ENCODE peak calls at places on chromosomes 3 and 15, in ten cellular contexts. H is neuronal stem cell; T is right lobe of liver; J is hepatocyte; V is thoracic aorta; C is stomach; Z is IMR-90; X is spleen; I is ovary; A is effector memory CD4-positive, alpha-beta T cell. B is an unnamed sample. For H3K4me1, the result is how much of the 10 kb centered on the place peaks cover.

GRCh38 chr15:33322091-33322490 is 11.3 kb downstream of the RYR3 start:
- DNase-seq in I (no peak), A (no peak), Z (no peak), H (no peak), V (no peak), J (no peak), T (no peak), C (no peak), X (no peak), B (no peak)

GRCh38 chr3:129025108-129025507 is 24.0 kb downstream of the EFCC1 start:
- DNase-seq in J (no peak), H (no peak), C (no peak), T (no peak), V (no peak), I (no peak), Z (no peak), A (no peak), X (peak), B (peak)

GRCh38 chr3:65732060-65732933 is 306.4 kb downstream of the MAGI1 start:
- DNase-seq in J (peak), V (no peak), Z (peak), T (no peak), H (peak), I (no peak), A (no peak), C (no peak), X (no peak), B (no peak)

GRCh38 chr3:14170569-14171159 is 7.7 kb downstream of the XPC start:
- DNase-seq in V (no peak), I (no peak), X (no peak), H (no peak), C (no peak), Z (peak), J (no peak), T (no peak), A (no peak), B (no peak)

GRCh38 chr3:10116138-10116460 is 624 bp downstream of the BRK1 start:
- DNase-seq in X (no peak), A (no peak), Z (peak), T (no peak), V (no peak), C (no peak), I (no peak), J (peak), H (no peak), B (no peak)

GRCh38 chr3:10772230-10773161 is 43.5 kb upstream of the SLC6A11 start:
- DNase-seq in V (no peak), J (no peak), H (no peak), A (no peak), X (peak), I (no peak), T (no peak), Z (no peak), C (no peak), B (no peak)

GRCh38 chr3:113441051-113441770 is at the start of gene CFAP44:
- DNase-seq in I (peak), X (peak), T (peak), H (peak), J (peak), Z (peak), V (no peak), A (no peak), C (peak), B (peak)

GRCh38 chr3:115161866-115162265 is 14.8 kb upstream of the ZBTB20 start:
- DNase-seq in X (no peak), C (no peak), Z (no peak), T (no peak), V (no peak), I (no peak), H (no peak), J (no peak), A (no peak), B (no peak)

GRCh38 chr15:77749998-77750540 is 117.4 kb upstream of the LINGO1 start:
- DNase-seq in T (no peak), X (no peak), J (no peak), I (no peak), V (no peak), Z (no peak), H (no peak), A (no peak), C (no peak), B (no peak)
- H3K4me1 ChIP-seq in T (under half), X (under half), J (under half), I (under half), V (under half), Z (under half), H (under half), A (under half), C (under half), B (under half)

GRCh38 chr15:57384816-57385215 is 8.5 kb downstream of the CGNL1 start:
- DNase-seq in V (no peak), I (no peak), H (no peak), T (no peak), X (no peak), A (no peak), C (no peak), J (no peak), Z (peak), B (no peak)
- H3K4me1 ChIP-seq in V (under half), I (under half), H (under half), T (under half), X (under half), A (under half), C (half or more), J (under half), Z (under half), B (under half)

GRCh38 chr15:79969175-79969574 is 1.8 kb downstream of the BCL2A1 start:
- DNase-seq in H (no peak), A (no peak), I (no peak), C (no peak), J (no peak), T (no peak), X (no peak), V (no peak), Z (no peak), B (no peak)
- H3K4me1 ChIP-seq in H (under half), A (under half), I (under half), C (under half), J (under half), T (under half), X (half or more), V (under half), Z (under half), B (under half)

GRCh38 chr15:83695246-83695645 is 41.3 kb downstream of the ADAMTSL3 start:
- DNase-seq in V (no peak), X (no peak), T (no peak), C (no peak), H (no peak), Z (peak), A (no peak), I (no peak), J (no peak), B (no peak)
- H3K4me1 ChIP-seq in V (under half), X (under half), T (under half), C (under half), H (under half), Z (under half), A (under half), I (under half), J (under half), B (under half)

DNA sequence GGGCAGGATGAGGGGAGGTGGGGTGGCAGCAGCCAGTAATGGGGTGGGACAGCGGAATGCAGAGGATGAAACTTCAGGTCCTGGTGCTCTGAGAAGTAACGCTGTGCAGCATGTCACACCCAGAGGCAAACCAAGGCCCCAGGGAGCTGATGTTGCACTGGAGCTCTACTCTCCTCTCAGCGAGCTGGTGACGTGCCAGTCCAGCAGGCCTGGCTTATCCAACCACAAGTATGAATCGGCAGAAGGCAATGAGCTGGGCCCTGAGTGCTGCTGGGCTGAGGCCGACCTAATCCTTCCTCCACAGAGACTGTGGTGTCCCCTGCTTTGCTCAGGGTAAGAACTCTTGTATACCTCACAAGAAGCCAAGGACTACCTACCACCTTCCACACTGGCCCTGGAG is 30.5 kb downstream of the CD86 start:
- DNase-seq in V (no peak), T (no peak), Z (no peak), I (no peak), X (no peak), C (no peak), J (no peak), A (no peak), H (no peak), B (no peak)
- H3K4me1 ChIP-seq in V (under half), T (under half), Z (under half), I (under half), X (under half), C (under half), J (under half), A (under half), H (under half), B (under half)

DNA sequence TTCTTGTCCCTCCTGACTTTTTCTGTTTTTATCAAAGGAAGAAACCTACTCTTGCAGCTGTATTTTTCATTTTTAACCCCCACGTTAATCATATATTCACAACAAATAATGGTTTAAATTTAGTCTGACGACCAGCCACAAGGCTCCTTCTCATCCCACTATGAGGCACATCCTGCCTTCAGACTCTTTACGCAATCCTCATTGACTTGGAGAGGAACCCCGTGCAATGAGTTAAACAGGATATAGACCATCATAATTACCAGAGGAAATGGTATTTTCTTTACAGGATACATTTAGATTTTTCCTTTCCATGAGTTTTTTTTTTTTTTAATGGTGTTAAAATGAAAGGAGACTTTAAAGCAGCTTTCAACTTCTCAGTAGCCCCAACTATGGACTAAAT is 68.5 kb downstream of the WWTR1 start:
- DNase-seq in I (no peak), V (no peak), H (no peak), Z (peak), A (no peak), J (no peak), T (no peak), X (no peak), C (no peak), B (no peak)
- H3K4me1 ChIP-seq in I (under half), V (under half), H (under half), Z (under half), A (under half), J (under half), T (under half), X (under half), C (half or more), B (under half)

DNA sequence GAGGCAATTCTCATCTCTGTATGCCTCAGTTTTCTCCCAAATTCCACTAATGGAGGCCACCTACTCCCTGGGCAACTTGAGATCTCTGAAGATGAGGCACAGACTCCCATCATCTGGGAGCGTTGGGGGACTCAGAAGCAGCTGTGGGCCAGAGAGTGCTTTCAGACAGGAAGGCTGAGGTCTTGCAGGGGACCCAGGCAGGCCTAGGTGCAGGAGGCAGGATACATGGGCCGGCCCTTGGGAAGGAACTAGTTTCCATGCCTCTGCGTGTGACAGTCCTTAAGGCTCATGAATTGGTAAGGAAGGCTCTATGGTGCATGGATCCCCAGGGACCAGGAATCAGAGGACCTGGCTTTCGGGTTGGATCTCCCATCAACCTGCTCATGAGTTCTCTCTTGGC is 14.5 kb downstream of the BMF start:
- DNase-seq in V (no peak), Z (no peak), A (no peak), X (peak), C (no peak), H (no peak), T (no peak), I (no peak), J (no peak), B (no peak)
- H3K4me1 ChIP-seq in V (under half), Z (half or more), A (under half), X (half or more), C (half or more), H (half or more), T (under half), I (half or more), J (half or more), B (half or more)

GRCh38 chr3:172276103-172276502 is 172.2 kb downstream of the GHSR start:
- DNase-seq in J (no peak), C (no peak), Z (no peak), T (no peak), A (no peak), V (no peak), X (no peak), H (no peak), I (no peak), B (no peak)

GRCh38 chr3:172277151-172277652 is 171.1 kb downstream of the GHSR start:
- DNase-seq in I (no peak), T (no peak), V (no peak), A (no peak), X (no peak), J (no peak), Z (no peak), H (no peak), C (no peak), B (no peak)

GRCh38 chr3:172274906-172275305 is 173.3 kb downstream of the GHSR start:
- DNase-seq in Z (no peak), X (no peak), T (no peak), H (no peak), A (no peak), J (no peak), I (no peak), V (no peak), C (no peak), B (no peak)

GRCh38 chr3:172273378-172273777 is 174.9 kb downstream of the GHSR start:
- DNase-seq in X (no peak), A (no peak), Z (no peak), I (no peak), T (no peak), J (no peak), C (no peak), H (no peak), V (no peak), B (no peak)

GRCh38 chr3:172275586-172275985 is 172.7 kb downstream of the GHSR start:
- DNase-seq in Z (no peak), C (no peak), H (no peak), X (no peak), A (no peak), T (no peak), I (no peak), J (no peak), V (no peak), B (no peak)
- H3K4me1 ChIP-seq in Z (under half), C (under half), H (under half), X (under half), A (under half), T (under half), I (under half), J (under half), V (under half), B (under half)

GRCh38 chr3:172542999-172543398 is 19.8 kb upstream of the TNFSF10 start:
- DNase-seq in H (no peak), V (no peak), T (no peak), J (no peak), C (no peak), X (no peak), Z (no peak), I (no peak), A (no peak), B (no peak)

GRCh38 chr3:172542089-172542488 is 18.9 kb upstream of the TNFSF10 start:
- DNase-seq in H (no peak), C (no peak), J (no peak), V (no peak), I (no peak), Z (no peak), T (no peak), A (no peak), X (no peak), B (no peak)

GRCh38 chr3:172543884-172544283 is 20.7 kb upstream of the TNFSF10 start:
- DNase-seq in T (no peak), H (no peak), A (no peak), J (no peak), X (no peak), I (no peak), Z (no peak), C (no peak), V (no peak), B (no peak)

GRCh38 chr3:172546105-172546504 is 22.9 kb upstream of the TNFSF10 start:
- DNase-seq in Z (no peak), X (no peak), J (no peak), T (no peak), I (no peak), A (no peak), H (no peak), V (no peak), C (no peak), B (no peak)

DNA sequence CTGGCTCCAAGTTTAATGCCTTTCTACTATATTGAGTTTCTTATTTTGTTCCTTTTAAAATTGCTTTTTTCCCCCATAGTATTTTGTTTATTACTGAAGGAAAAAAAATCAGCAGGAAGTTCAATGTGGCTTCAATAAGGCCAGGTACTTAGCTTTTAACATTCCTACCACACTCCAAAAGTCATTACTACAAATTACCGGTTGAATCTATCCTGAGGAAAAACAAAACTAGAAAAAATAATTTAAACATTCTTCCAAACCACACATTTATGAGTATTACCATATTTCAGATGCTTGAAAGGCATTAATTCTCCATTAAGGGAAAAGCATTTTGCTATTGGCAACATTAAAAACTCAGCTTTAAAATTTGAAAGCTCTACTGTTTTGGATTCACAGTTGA is 20.2 kb upstream of the TNFSF10 start:
- DNase-seq in A (no peak), C (no peak), J (no peak), I (no peak), V (no peak), T (no peak), H (no peak), X (no peak), Z (no peak), B (no peak)
- H3K4me1 ChIP-seq in A (under half), C (under half), J (under half), I (under half), V (under half), T (under half), H (under half), X (half or more), Z (under half), B (under half)

B was measured in mucosa of descending colon.